ENCODE peak calls at places on chromosomes 2 and 18, in seven cellular contexts. One of them, this sample, is unnamed.

GRCh38 chr2:39266139-39266805 is 22.5 kb upstream of the CDKL4 start:
- DNase-seq in cardiac muscle cell: no peak
- DNase-seq in B cell: peak; percentile 27
- DNase-seq in NCI-H1092 treated with DMSO at 0.1 percent for 48 hours: no peak
- DNase-seq in activated CD4-positive, CD25-positive, alpha-beta regulatory T cell treated with anti-CD3 and anti-CD28 coated beads, Interleukin-2, amount 50 U/mL, for 72 hours: no peak
- DNase-seq in EL: no peak
- DNase-seq in T-cell: no peak
- DNase-seq in this sample: no peak

GRCh38 chr2:165016772-165017411 is 61.6 kb upstream of the SLC38A11 start:
- DNase-seq in cardiac muscle cell: peak; percentile 65
- DNase-seq in B cell: peak; percentile 65
- DNase-seq in NCI-H1092 treated with DMSO at 0.1 percent for 48 hours: peak; percentile 58
- DNase-seq in activated CD4-positive, CD25-positive, alpha-beta regulatory T cell treated with anti-CD3 and anti-CD28 coated beads, Interleukin-2, amount 50 U/mL, for 72 hours: no peak
- DNase-seq in EL: peak; percentile 50
- DNase-seq in T-cell: no peak
- DNase-seq in this sample: no peak

GRCh38 chr2:16473575-16473974 is 192.1 kb downstream of the CYRIA start:
- DNase-seq in cardiac muscle cell: no peak
- DNase-seq in B cell: no peak
- DNase-seq in NCI-H1092 treated with DMSO at 0.1 percent for 48 hours: no peak
- DNase-seq in activated CD4-positive, CD25-positive, alpha-beta regulatory T cell treated with anti-CD3 and anti-CD28 coated beads, Interleukin-2, amount 50 U/mL, for 72 hours: no peak
- DNase-seq in EL: no peak
- DNase-seq in T-cell: no peak
- DNase-seq in this sample: no peak

GRCh38 chr18:8791171-8791651 is 85.9 kb downstream of the MTCL1 start:
- DNase-seq in cardiac muscle cell: no peak
- DNase-seq in B cell: no peak
- DNase-seq in NCI-H1092 treated with DMSO at 0.1 percent for 48 hours: no peak
- DNase-seq in activated CD4-positive, CD25-positive, alpha-beta regulatory T cell treated with anti-CD3 and anti-CD28 coated beads, Interleukin-2, amount 50 U/mL, for 72 hours: no peak
- DNase-seq in EL: peak; percentile 74
- DNase-seq in T-cell: no peak
- DNase-seq in this sample: no peak

GRCh38 chr18:9335255-9336045 is 877 bp downstream of the TWSG1 start:
- DNase-seq in cardiac muscle cell: no peak
- DNase-seq in B cell: no peak
- DNase-seq in NCI-H1092 treated with DMSO at 0.1 percent for 48 hours: no peak
- DNase-seq in activated CD4-positive, CD25-positive, alpha-beta regulatory T cell treated with anti-CD3 and anti-CD28 coated beads, Interleukin-2, amount 50 U/mL, for 72 hours: no peak
- DNase-seq in EL: peak; percentile 21
- DNase-seq in T-cell: no peak
- DNase-seq in this sample: no peak

GRCh38 chr2:96663829-96664228 is 21.3 kb downstream of the FER1L5 start:
- DNase-seq in cardiac muscle cell: no peak
- DNase-seq in B cell: no peak
- DNase-seq in NCI-H1092 treated with DMSO at 0.1 percent for 48 hours: no peak
- DNase-seq in activated CD4-positive, CD25-positive, alpha-beta regulatory T cell treated with anti-CD3 and anti-CD28 coated beads, Interleukin-2, amount 50 U/mL, for 72 hours: no peak
- DNase-seq in EL: no peak
- DNase-seq in T-cell: no peak
- DNase-seq in this sample: no peak

GRCh38 chr2:102619414-102620319 is at the start of gene SLC9A2:
- DNase-seq in cardiac muscle cell: peak; percentile 78
- DNase-seq in B cell: peak; percentile 2
- DNase-seq in NCI-H1092 treated with DMSO at 0.1 percent for 48 hours: peak; percentile 1
- DNase-seq in activated CD4-positive, CD25-positive, alpha-beta regulatory T cell treated with anti-CD3 and anti-CD28 coated beads, Interleukin-2, amount 50 U/mL, for 72 hours: no peak
- DNase-seq in EL: peak; percentile 2
- DNase-seq in T-cell: no peak
- DNase-seq in this sample: no peak

GRCh38 chr2:104847821-104848160 is 6.1 kb upstream of the POU3F3 start:
- DNase-seq in cardiac muscle cell: no peak
- DNase-seq in B cell: no peak
- DNase-seq in NCI-H1092 treated with DMSO at 0.1 percent for 48 hours: no peak
- DNase-seq in activated CD4-positive, CD25-positive, alpha-beta regulatory T cell treated with anti-CD3 and anti-CD28 coated beads, Interleukin-2, amount 50 U/mL, for 72 hours: no peak
- DNase-seq in EL: no peak
- DNase-seq in T-cell: no peak
- DNase-seq in this sample: no peak

GRCh38 chr2:75047907-75048625 is 89.6 kb downstream of the POLE4 start:
- DNase-seq in cardiac muscle cell: no peak
- DNase-seq in B cell: no peak
- DNase-seq in NCI-H1092 treated with DMSO at 0.1 percent for 48 hours: no peak
- DNase-seq in activated CD4-positive, CD25-positive, alpha-beta regulatory T cell treated with anti-CD3 and anti-CD28 coated beads, Interleukin-2, amount 50 U/mL, for 72 hours: no peak
- DNase-seq in EL: peak; percentile 79
- DNase-seq in T-cell: no peak
- DNase-seq in this sample: no peak

GRCh38 chr18:49878996-49879585 is 65.8 kb upstream of the ACAA2 start:
- DNase-seq in cardiac muscle cell: no peak
- DNase-seq in B cell: no peak
- DNase-seq in NCI-H1092 treated with DMSO at 0.1 percent for 48 hours: no peak
- DNase-seq in activated CD4-positive, CD25-positive, alpha-beta regulatory T cell treated with anti-CD3 and anti-CD28 coated beads, Interleukin-2, amount 50 U/mL, for 72 hours: no peak
- DNase-seq in EL: no peak
- DNase-seq in T-cell: no peak
- DNase-seq in this sample: no peak

GRCh38 chr2:28398101-28398834 is 5.6 kb downstream of the FOSL2 start:
- DNase-seq in cardiac muscle cell: no peak
- DNase-seq in B cell: no peak
- DNase-seq in NCI-H1092 treated with DMSO at 0.1 percent for 48 hours: no peak
- DNase-seq in activated CD4-positive, CD25-positive, alpha-beta regulatory T cell treated with anti-CD3 and anti-CD28 coated beads, Interleukin-2, amount 50 U/mL, for 72 hours: no peak
- DNase-seq in EL: peak; percentile 73
- DNase-seq in T-cell: no peak
- DNase-seq in this sample: peak; percentile 70

GRCh38 chr18:25349131-25349925 is 2.6 kb downstream of the ZNF521 start:
- DNase-seq in cardiac muscle cell: peak; percentile 54
- DNase-seq in B cell: peak; percentile 37
- DNase-seq in NCI-H1092 treated with DMSO at 0.1 percent for 48 hours: no peak
- DNase-seq in activated CD4-positive, CD25-positive, alpha-beta regulatory T cell treated with anti-CD3 and anti-CD28 coated beads, Interleukin-2, amount 50 U/mL, for 72 hours: no peak
- DNase-seq in EL: peak; percentile 45
- DNase-seq in T-cell: no peak
- DNase-seq in this sample: peak; percentile 76

GRCh38 chr2:14756122-14756541 is 123.6 kb downstream of the LRATD1 start:
- DNase-seq in cardiac muscle cell: no peak
- DNase-seq in B cell: no peak
- DNase-seq in NCI-H1092 treated with DMSO at 0.1 percent for 48 hours: no peak
- DNase-seq in activated CD4-positive, CD25-positive, alpha-beta regulatory T cell treated with anti-CD3 and anti-CD28 coated beads, Interleukin-2, amount 50 U/mL, for 72 hours: no peak
- DNase-seq in EL: peak; percentile 39
- DNase-seq in T-cell: no peak
- DNase-seq in this sample: no peak

GRCh38 chr18:9756566-9757470 is 48.7 kb downstream of the RAB31 start:
- DNase-seq in cardiac muscle cell: no peak
- DNase-seq in B cell: no peak
- DNase-seq in NCI-H1092 treated with DMSO at 0.1 percent for 48 hours: no peak
- DNase-seq in activated CD4-positive, CD25-positive, alpha-beta regulatory T cell treated with anti-CD3 and anti-CD28 coated beads, Interleukin-2, amount 50 U/mL, for 72 hours: no peak
- DNase-seq in EL: no peak
- DNase-seq in T-cell: no peak
- DNase-seq in this sample: no peak

GRCh38 chr18:48565105-48565504 is 26.3 kb downstream of the CTIF start:
- DNase-seq in cardiac muscle cell: no peak
- DNase-seq in B cell: no peak
- DNase-seq in NCI-H1092 treated with DMSO at 0.1 percent for 48 hours: no peak
- DNase-seq in activated CD4-positive, CD25-positive, alpha-beta regulatory T cell treated with anti-CD3 and anti-CD28 coated beads, Interleukin-2, amount 50 U/mL, for 72 hours: no peak
- DNase-seq in EL: no peak
- DNase-seq in T-cell: no peak
- DNase-seq in this sample: peak; percentile 59

GRCh38 chr2:38517284-38517683 is 85.4 kb downstream of the HNRNPLL start:
- DNase-seq in cardiac muscle cell: no peak
- DNase-seq in B cell: no peak
- DNase-seq in NCI-H1092 treated with DMSO at 0.1 percent for 48 hours: no peak
- DNase-seq in activated CD4-positive, CD25-positive, alpha-beta regulatory T cell treated with anti-CD3 and anti-CD28 coated beads, Interleukin-2, amount 50 U/mL, for 72 hours: no peak
- DNase-seq in EL: no peak
- DNase-seq in T-cell: no peak
- DNase-seq in this sample: no peak

GRCh38 chr18:12934454-12935071 is 13.2 kb upstream of the SEH1L start:
- DNase-seq in cardiac muscle cell: peak; percentile 90
- DNase-seq in B cell: peak; percentile 82
- DNase-seq in NCI-H1092 treated with DMSO at 0.1 percent for 48 hours: peak; percentile 46
- DNase-seq in activated CD4-positive, CD25-positive, alpha-beta regulatory T cell treated with anti-CD3 and anti-CD28 coated beads, Interleukin-2, amount 50 U/mL, for 72 hours: peak; percentile 64
- DNase-seq in EL: peak; percentile 86
- DNase-seq in T-cell: peak; percentile 77
- DNase-seq in this sample: peak; percentile 89

GRCh38 chr2:167692191-167692590 is 555.2 kb downstream of the STK39 start:
- DNase-seq in cardiac muscle cell: no peak
- DNase-seq in B cell: no peak
- DNase-seq in NCI-H1092 treated with DMSO at 0.1 percent for 48 hours: no peak
- DNase-seq in activated CD4-positive, CD25-positive, alpha-beta regulatory T cell treated with anti-CD3 and anti-CD28 coated beads, Interleukin-2, amount 50 U/mL, for 72 hours: no peak
- DNase-seq in EL: no peak
- DNase-seq in T-cell: no peak
- DNase-seq in this sample: no peak

GRCh38 chr18:71878226-71878625 is 665.9 kb downstream of the CBLN2 start:
- DNase-seq in cardiac muscle cell: no peak
- DNase-seq in B cell: no peak
- DNase-seq in NCI-H1092 treated with DMSO at 0.1 percent for 48 hours: no peak
- DNase-seq in activated CD4-positive, CD25-positive, alpha-beta regulatory T cell treated with anti-CD3 and anti-CD28 coated beads, Interleukin-2, amount 50 U/mL, for 72 hours: no peak
- DNase-seq in EL: no peak
- DNase-seq in T-cell: no peak
- DNase-seq in this sample: no peak

GRCh38 chr2:42918041-42918440 is 125.7 kb upstream of the HAAO start:
- DNase-seq in cardiac muscle cell: no peak
- DNase-seq in B cell: no peak
- DNase-seq in NCI-H1092 treated with DMSO at 0.1 percent for 48 hours: no peak
- DNase-seq in activated CD4-positive, CD25-positive, alpha-beta regulatory T cell treated with anti-CD3 and anti-CD28 coated beads, Interleukin-2, amount 50 U/mL, for 72 hours: no peak
- DNase-seq in EL: no peak
- DNase-seq in T-cell: no peak
- DNase-seq in this sample: no peak

GRCh38 chr2:62474173-62474572 is 31.8 kb downstream of the TMEM17 start:
- DNase-seq in cardiac muscle cell: no peak
- DNase-seq in B cell: no peak
- DNase-seq in NCI-H1092 treated with DMSO at 0.1 percent for 48 hours: no peak
- DNase-seq in activated CD4-positive, CD25-positive, alpha-beta regulatory T cell treated with anti-CD3 and anti-CD28 coated beads, Interleukin-2, amount 50 U/mL, for 72 hours: no peak
- DNase-seq in EL: no peak
- DNase-seq in T-cell: no peak
- DNase-seq in this sample: no peak

GRCh38 chr2:167100526-167100925 is 212.2 kb downstream of the XIRP2 start:
- DNase-seq in cardiac muscle cell: no peak
- DNase-seq in B cell: no peak
- DNase-seq in NCI-H1092 treated with DMSO at 0.1 percent for 48 hours: no peak
- DNase-seq in activated CD4-positive, CD25-positive, alpha-beta regulatory T cell treated with anti-CD3 and anti-CD28 coated beads, Interleukin-2, amount 50 U/mL, for 72 hours: no peak
- DNase-seq in EL: no peak
- DNase-seq in T-cell: no peak
- DNase-seq in this sample: no peak

GRCh38 chr2:240728827-240729226 is 37.2 kb downstream of the AQP12A start:
- DNase-seq in cardiac muscle cell: no peak
- DNase-seq in B cell: no peak
- DNase-seq in NCI-H1092 treated with DMSO at 0.1 percent for 48 hours: no peak
- DNase-seq in activated CD4-positive, CD25-positive, alpha-beta regulatory T cell treated with anti-CD3 and anti-CD28 coated beads, Interleukin-2, amount 50 U/mL, for 72 hours: no peak
- DNase-seq in EL: no peak
- DNase-seq in T-cell: no peak
- DNase-seq in this sample: no peak

GRCh38 chr2:110869472-110870446 is 137.4 kb downstream of the ACOXL start:
- DNase-seq in cardiac muscle cell: peak; percentile 22
- DNase-seq in B cell: no peak
- DNase-seq in NCI-H1092 treated with DMSO at 0.1 percent for 48 hours: peak; percentile 9
- DNase-seq in activated CD4-positive, CD25-positive, alpha-beta regulatory T cell treated with anti-CD3 and anti-CD28 coated beads, Interleukin-2, amount 50 U/mL, for 72 hours: no peak
- DNase-seq in EL: peak; percentile 31
- DNase-seq in T-cell: no peak
- DNase-seq in this sample: no peak

GRCh38 chr2:109320195-109320935 is 191.4 kb downstream of the SH3RF3 start:
- DNase-seq in cardiac muscle cell: no peak
- DNase-seq in B cell: no peak
- DNase-seq in NCI-H1092 treated with DMSO at 0.1 percent for 48 hours: no peak
- DNase-seq in activated CD4-positive, CD25-positive, alpha-beta regulatory T cell treated with anti-CD3 and anti-CD28 coated beads, Interleukin-2, amount 50 U/mL, for 72 hours: no peak
- DNase-seq in EL: no peak
- DNase-seq in T-cell: no peak
- DNase-seq in this sample: no peak

GRCh38 chr18:80037869-80038630 is 3.8 kb downstream of the RBFA start:
- DNase-seq in cardiac muscle cell: no peak
- DNase-seq in B cell: no peak
- DNase-seq in NCI-H1092 treated with DMSO at 0.1 percent for 48 hours: no peak
- DNase-seq in activated CD4-positive, CD25-positive, alpha-beta regulatory T cell treated with anti-CD3 and anti-CD28 coated beads, Interleukin-2, amount 50 U/mL, for 72 hours: no peak
- DNase-seq in EL: no peak
- DNase-seq in T-cell: no peak
- DNase-seq in this sample: no peak

GRCh38 chr2:174866421-174866820 is 102.1 kb upstream of the CHRNA1 start:
- DNase-seq in cardiac muscle cell: no peak
- DNase-seq in B cell: no peak
- DNase-seq in NCI-H1092 treated with DMSO at 0.1 percent for 48 hours: no peak
- DNase-seq in activated CD4-positive, CD25-positive, alpha-beta regulatory T cell treated with anti-CD3 and anti-CD28 coated beads, Interleukin-2, amount 50 U/mL, for 72 hours: no peak
- DNase-seq in EL: no peak
- DNase-seq in T-cell: no peak
- DNase-seq in this sample: no peak

GRCh38 chr2:4134881-4135565 is 431.6 kb downstream of the DCDC2C start:
- DNase-seq in cardiac muscle cell: no peak
- DNase-seq in B cell: no peak
- DNase-seq in NCI-H1092 treated with DMSO at 0.1 percent for 48 hours: no peak
- DNase-seq in activated CD4-positive, CD25-positive, alpha-beta regulatory T cell treated with anti-CD3 and anti-CD28 coated beads, Interleukin-2, amount 50 U/mL, for 72 hours: no peak
- DNase-seq in EL: no peak
- DNase-seq in T-cell: no peak
- DNase-seq in this sample: no peak

GRCh38 chr18:79818631-79819030 is 20.9 kb downstream of the KCNG2 start:
- DNase-seq in cardiac muscle cell: no peak
- DNase-seq in B cell: no peak
- DNase-seq in NCI-H1092 treated with DMSO at 0.1 percent for 48 hours: no peak
- DNase-seq in activated CD4-positive, CD25-positive, alpha-beta regulatory T cell treated with anti-CD3 and anti-CD28 coated beads, Interleukin-2, amount 50 U/mL, for 72 hours: no peak
- DNase-seq in EL: no peak
- DNase-seq in T-cell: no peak
- DNase-seq in this sample: no peak

GRCh38 chr2:175865716-175866115 is 136.4 kb downstream of the LNPK start:
- DNase-seq in cardiac muscle cell: no peak
- DNase-seq in B cell: no peak
- DNase-seq in NCI-H1092 treated with DMSO at 0.1 percent for 48 hours: no peak
- DNase-seq in activated CD4-positive, CD25-positive, alpha-beta regulatory T cell treated with anti-CD3 and anti-CD28 coated beads, Interleukin-2, amount 50 U/mL, for 72 hours: no peak
- DNase-seq in EL: no peak
- DNase-seq in T-cell: no peak
- DNase-seq in this sample: no peak

GRCh38 chr18:60372598-60372997 is at the start of gene MC4R:
- DNase-seq in cardiac muscle cell: peak; percentile 89
- DNase-seq in B cell: no peak
- DNase-seq in NCI-H1092 treated with DMSO at 0.1 percent for 48 hours: peak; percentile 97
- DNase-seq in activated CD4-positive, CD25-positive, alpha-beta regulatory T cell treated with anti-CD3 and anti-CD28 coated beads, Interleukin-2, amount 50 U/mL, for 72 hours: no peak
- DNase-seq in EL: peak; percentile 73
- DNase-seq in T-cell: no peak
- DNase-seq in this sample: no peak